ENCODE peak calls at places on chromosomes 11 and 22, in eight cellular contexts. One of them, this sample, is unnamed.
A peak's percentile ranks its signal among the peaks of the same experiment; 100 is the strongest.

GRCh38 chr11:12888525-12889158 is 120.5 kb upstream of the RASSF10 start:
- DNase-seq in fibroblast of pulmonary artery: peak; percentile 96
- DNase-seq in HAP-1: peak; percentile 70
- DNase-seq in testis: peak; percentile 94
- DNase-seq in GM23248: peak; percentile 92
- DNase-seq in LNCaP clone FGC: peak; percentile 41
- DNase-seq in naive thymus-derived CD4-positive, alpha-beta T cell: peak; percentile 43
- DNase-seq in hepatocyte: peak; percentile 91
- DNase-seq in this sample: peak; percentile 95

GRCh38 chr11:128300785-128301184 is 286.6 kb downstream of the ETS1 start:
- DNase-seq in fibroblast of pulmonary artery: no peak
- DNase-seq in HAP-1: no peak
- DNase-seq in testis: no peak
- DNase-seq in GM23248: no peak
- DNase-seq in LNCaP clone FGC: no peak
- DNase-seq in naive thymus-derived CD4-positive, alpha-beta T cell: peak; percentile 46
- DNase-seq in hepatocyte: no peak
- DNase-seq in this sample: no peak

GRCh38 chr22:25110596-25110845 is 89.1 kb upstream of the CRYBB3 start:
- DNase-seq in fibroblast of pulmonary artery: no peak
- DNase-seq in HAP-1: peak; percentile 51
- DNase-seq in testis: no peak
- DNase-seq in GM23248: no peak
- DNase-seq in LNCaP clone FGC: no peak
- DNase-seq in naive thymus-derived CD4-positive, alpha-beta T cell: no peak
- DNase-seq in hepatocyte: no peak
- DNase-seq in this sample: no peak

GRCh38 chr22:34808618-34809017 is 257.3 kb upstream of the ISX start:
- DNase-seq in fibroblast of pulmonary artery: no peak
- DNase-seq in HAP-1: no peak
- DNase-seq in testis: no peak
- DNase-seq in GM23248: no peak
- DNase-seq in LNCaP clone FGC: no peak
- DNase-seq in naive thymus-derived CD4-positive, alpha-beta T cell: no peak
- DNase-seq in hepatocyte: no peak
- DNase-seq in this sample: no peak

GRCh38 chr22:27226666-27227065 is 569.3 kb downstream of the MIAT start:
- DNase-seq in fibroblast of pulmonary artery: peak; percentile 33
- DNase-seq in HAP-1: no peak
- DNase-seq in testis: no peak
- DNase-seq in GM23248: peak; percentile 60
- DNase-seq in LNCaP clone FGC: no peak
- DNase-seq in naive thymus-derived CD4-positive, alpha-beta T cell: no peak
- DNase-seq in hepatocyte: no peak
- DNase-seq in this sample: no peak

GRCh38 chr11:48078661-48079060 is 98.3 kb downstream of the PTPRJ start:
- DNase-seq in fibroblast of pulmonary artery: peak; percentile 50
- DNase-seq in HAP-1: no peak
- DNase-seq in testis: no peak
- DNase-seq in GM23248: no peak
- DNase-seq in LNCaP clone FGC: no peak
- DNase-seq in naive thymus-derived CD4-positive, alpha-beta T cell: no peak
- DNase-seq in hepatocyte: no peak
- DNase-seq in this sample: peak; percentile 56

GRCh38 chr11:64734786-64735761 is 8.9 kb downstream of the RASGRP2 start:
- DNase-seq in fibroblast of pulmonary artery: no peak
- DNase-seq in HAP-1: no peak
- DNase-seq in testis: no peak
- DNase-seq in GM23248: no peak
- DNase-seq in LNCaP clone FGC: no peak
- DNase-seq in naive thymus-derived CD4-positive, alpha-beta T cell: no peak
- DNase-seq in hepatocyte: no peak
- DNase-seq in this sample: no peak

GRCh38 chr11:70454197-70454767 is 56.0 kb downstream of the CTTN start:
- DNase-seq in fibroblast of pulmonary artery: no peak
- DNase-seq in HAP-1: no peak
- DNase-seq in testis: no peak
- DNase-seq in GM23248: no peak
- DNase-seq in LNCaP clone FGC: no peak
- DNase-seq in naive thymus-derived CD4-positive, alpha-beta T cell: no peak
- DNase-seq in hepatocyte: no peak
- DNase-seq in this sample: no peak

GRCh38 chr11:67649634-67650540 is 643 bp downstream of the ACY3 start:
- DNase-seq in fibroblast of pulmonary artery: no peak
- DNase-seq in HAP-1: no peak
- DNase-seq in testis: no peak
- DNase-seq in GM23248: no peak
- DNase-seq in LNCaP clone FGC: no peak
- DNase-seq in naive thymus-derived CD4-positive, alpha-beta T cell: no peak
- DNase-seq in hepatocyte: no peak
- DNase-seq in this sample: no peak

GRCh38 chr11:43410394-43410793 is 51.7 kb downstream of the TTC17 start:
- DNase-seq in fibroblast of pulmonary artery: no peak
- DNase-seq in HAP-1: no peak
- DNase-seq in testis: no peak
- DNase-seq in GM23248: no peak
- DNase-seq in LNCaP clone FGC: no peak
- DNase-seq in naive thymus-derived CD4-positive, alpha-beta T cell: no peak
- DNase-seq in hepatocyte: peak; percentile 44
- DNase-seq in this sample: no peak

GRCh38 chr11:69865707-69866106 is 46.5 kb upstream of the FGF3 start:
- DNase-seq in fibroblast of pulmonary artery: no peak
- DNase-seq in HAP-1: no peak
- DNase-seq in testis: no peak
- DNase-seq in GM23248: no peak
- DNase-seq in LNCaP clone FGC: no peak
- DNase-seq in naive thymus-derived CD4-positive, alpha-beta T cell: no peak
- DNase-seq in hepatocyte: no peak
- DNase-seq in this sample: no peak

DNA sequence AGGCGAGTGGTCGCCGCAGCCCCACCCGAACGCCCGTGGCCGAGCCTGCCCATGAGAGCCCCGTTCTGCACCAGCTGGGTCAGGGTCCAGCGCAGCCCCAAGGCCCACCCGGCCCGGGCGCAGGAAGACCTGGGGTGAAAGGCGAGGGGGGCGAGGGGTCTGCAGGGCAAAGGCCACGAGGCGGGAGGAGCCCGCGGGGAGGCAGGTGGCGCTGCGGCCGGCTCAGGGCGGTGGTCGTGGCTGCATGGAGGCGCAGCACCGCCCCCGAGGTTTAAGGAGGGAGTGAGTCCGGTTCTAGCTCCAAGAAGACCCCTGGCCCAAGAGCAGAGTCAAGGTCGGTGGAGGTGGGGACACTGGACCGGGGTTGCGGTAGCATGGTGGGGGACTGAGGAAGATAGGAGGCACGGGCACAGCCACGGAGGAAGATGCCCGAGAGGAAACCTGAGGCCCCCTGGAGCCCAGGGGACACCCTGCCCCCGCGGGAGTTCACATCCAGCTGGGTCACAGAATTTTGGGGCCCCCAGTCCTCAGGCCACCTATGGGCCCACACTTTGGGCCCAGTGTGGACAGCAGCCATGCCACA is 498 bp upstream of the HDAC10 start:
- DNase-seq in fibroblast of pulmonary artery: no peak
- DNase-seq in HAP-1: no peak
- DNase-seq in testis: no peak
- DNase-seq in GM23248: no peak
- DNase-seq in LNCaP clone FGC: no peak
- DNase-seq in naive thymus-derived CD4-positive, alpha-beta T cell: peak; percentile 38
- DNase-seq in hepatocyte: no peak
- DNase-seq in this sample: no peak
- H3K4me3 ChIP-seq in fibroblast of pulmonary artery: peak overlapping the region; percentile 27
- H3K4me3 ChIP-seq in HAP-1: peak overlapping the region; percentile 71
- H3K4me3 ChIP-seq in testis: peak overlapping the region; percentile 62
- H3K4me3 ChIP-seq in GM23248: peak overlapping the region; percentile 80
- H3K4me3 ChIP-seq in LNCaP clone FGC: peak overlapping the region; percentile 79
- H3K4me3 ChIP-seq in naive thymus-derived CD4-positive, alpha-beta T cell: peak overlapping the region; percentile 71
- H3K4me3 ChIP-seq in hepatocyte: peak overlapping the region; percentile 70
- H3K4me3 ChIP-seq in this sample: peak overlapping the region; percentile 37

GRCh38 chr22:42430486-42431125 is 1.6 kb downstream of the NFAM1 start:
- DNase-seq in fibroblast of pulmonary artery: no peak
- DNase-seq in HAP-1: no peak
- DNase-seq in testis: no peak
- DNase-seq in GM23248: no peak
- DNase-seq in LNCaP clone FGC: no peak
- DNase-seq in naive thymus-derived CD4-positive, alpha-beta T cell: no peak
- DNase-seq in hepatocyte: no peak
- DNase-seq in this sample: no peak
- H3K4me3 ChIP-seq in fibroblast of pulmonary artery: no peak overlapping the region
- H3K4me3 ChIP-seq in HAP-1: no peak overlapping the region
- H3K4me3 ChIP-seq in testis: no peak overlapping the region
- H3K4me3 ChIP-seq in GM23248: no peak overlapping the region
- H3K4me3 ChIP-seq in LNCaP clone FGC: no peak overlapping the region
- H3K4me3 ChIP-seq in naive thymus-derived CD4-positive, alpha-beta T cell: no peak overlapping the region
- H3K4me3 ChIP-seq in hepatocyte: no peak overlapping the region
- H3K4me3 ChIP-seq in this sample: no peak overlapping the region

GRCh38 chr22:31637938-31638618 is 23.9 kb downstream of the PISD start:
- DNase-seq in fibroblast of pulmonary artery: peak; percentile 49
- DNase-seq in HAP-1: no peak
- DNase-seq in testis: no peak
- DNase-seq in GM23248: no peak
- DNase-seq in LNCaP clone FGC: no peak
- DNase-seq in naive thymus-derived CD4-positive, alpha-beta T cell: no peak
- DNase-seq in hepatocyte: no peak
- DNase-seq in this sample: no peak
- H3K4me3 ChIP-seq in fibroblast of pulmonary artery: no peak overlapping the region
- H3K4me3 ChIP-seq in HAP-1: no peak overlapping the region
- H3K4me3 ChIP-seq in testis: no peak overlapping the region
- H3K4me3 ChIP-seq in GM23248: no peak overlapping the region
- H3K4me3 ChIP-seq in LNCaP clone FGC: no peak overlapping the region
- H3K4me3 ChIP-seq in naive thymus-derived CD4-positive, alpha-beta T cell: no peak overlapping the region
- H3K4me3 ChIP-seq in hepatocyte: no peak overlapping the region
- H3K4me3 ChIP-seq in this sample: no peak overlapping the region

GRCh38 chr22:38443675-38444521 is 11.1 kb downstream of the KCNJ4 start:
- DNase-seq in fibroblast of pulmonary artery: no peak
- DNase-seq in HAP-1: no peak
- DNase-seq in testis: no peak
- DNase-seq in GM23248: no peak
- DNase-seq in LNCaP clone FGC: peak; percentile 15
- DNase-seq in naive thymus-derived CD4-positive, alpha-beta T cell: no peak
- DNase-seq in hepatocyte: no peak
- DNase-seq in this sample: no peak

GRCh38 chr22:38440747-38441350 is 14.2 kb downstream of the KCNJ4 start:
- DNase-seq in fibroblast of pulmonary artery: no peak
- DNase-seq in HAP-1: no peak
- DNase-seq in testis: no peak
- DNase-seq in GM23248: no peak
- DNase-seq in LNCaP clone FGC: no peak
- DNase-seq in naive thymus-derived CD4-positive, alpha-beta T cell: no peak
- DNase-seq in hepatocyte: no peak
- DNase-seq in this sample: no peak

GRCh38 chr22:38444783-38445182 is 10.2 kb downstream of the KCNJ4 start:
- DNase-seq in fibroblast of pulmonary artery: no peak
- DNase-seq in HAP-1: no peak
- DNase-seq in testis: no peak
- DNase-seq in GM23248: no peak
- DNase-seq in LNCaP clone FGC: no peak
- DNase-seq in naive thymus-derived CD4-positive, alpha-beta T cell: no peak
- DNase-seq in hepatocyte: no peak
- DNase-seq in this sample: no peak

GRCh38 chr22:38442967-38443674 is 11.9 kb downstream of the KCNJ4 start:
- DNase-seq in fibroblast of pulmonary artery: no peak
- DNase-seq in HAP-1: no peak
- DNase-seq in testis: no peak
- DNase-seq in GM23248: no peak
- DNase-seq in LNCaP clone FGC: no peak
- DNase-seq in naive thymus-derived CD4-positive, alpha-beta T cell: no peak
- DNase-seq in hepatocyte: no peak
- DNase-seq in this sample: no peak

GRCh38 chr22:38441620-38442287 is 13.2 kb downstream of the KCNJ4 start:
- DNase-seq in fibroblast of pulmonary artery: no peak
- DNase-seq in HAP-1: no peak
- DNase-seq in testis: no peak
- DNase-seq in GM23248: no peak
- DNase-seq in LNCaP clone FGC: no peak
- DNase-seq in naive thymus-derived CD4-positive, alpha-beta T cell: no peak
- DNase-seq in hepatocyte: no peak
- DNase-seq in this sample: no peak
- H3K4me3 ChIP-seq in fibroblast of pulmonary artery: no peak overlapping the region
- H3K4me3 ChIP-seq in HAP-1: no peak overlapping the region
- H3K4me3 ChIP-seq in testis: no peak overlapping the region
- H3K4me3 ChIP-seq in GM23248: no peak overlapping the region
- H3K4me3 ChIP-seq in LNCaP clone FGC: no peak overlapping the region
- H3K4me3 ChIP-seq in naive thymus-derived CD4-positive, alpha-beta T cell: no peak overlapping the region
- H3K4me3 ChIP-seq in hepatocyte: no peak overlapping the region
- H3K4me3 ChIP-seq in this sample: no peak overlapping the region

DNA sequence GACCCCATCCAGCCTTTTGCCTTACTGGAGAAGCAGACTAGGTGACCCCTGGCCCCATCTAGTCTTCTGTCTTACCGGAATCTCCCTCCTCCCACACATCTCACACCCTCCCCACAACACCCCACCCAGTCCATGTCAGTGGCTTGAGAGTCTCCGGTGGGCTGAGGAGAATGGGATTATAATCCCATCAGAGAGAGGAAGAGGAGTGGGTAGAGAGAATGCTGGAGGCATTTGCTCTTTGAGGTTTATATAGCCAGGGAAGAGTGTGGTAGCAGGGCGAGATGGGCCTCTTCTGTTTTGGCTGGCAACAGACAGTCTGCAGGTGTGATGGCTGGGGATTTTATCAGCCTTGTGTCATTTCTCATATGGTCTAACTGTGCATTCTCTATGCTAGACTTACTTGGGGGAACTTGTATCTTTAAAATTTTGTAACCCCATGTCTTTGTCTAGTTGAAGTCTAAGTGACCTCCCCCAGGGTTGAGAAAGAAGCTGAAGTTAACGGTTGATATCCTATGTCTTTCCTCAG is 50.3 kb downstream of the GRAMD1B start:
- DNase-seq in fibroblast of pulmonary artery: no peak
- DNase-seq in HAP-1: no peak
- DNase-seq in testis: no peak
- DNase-seq in GM23248: no peak
- DNase-seq in LNCaP clone FGC: no peak
- DNase-seq in naive thymus-derived CD4-positive, alpha-beta T cell: no peak
- DNase-seq in hepatocyte: no peak
- DNase-seq in this sample: no peak
- H3K4me3 ChIP-seq in fibroblast of pulmonary artery: no peak overlapping the region
- H3K4me3 ChIP-seq in HAP-1: no peak overlapping the region
- H3K4me3 ChIP-seq in testis: no peak overlapping the region
- H3K4me3 ChIP-seq in GM23248: no peak overlapping the region
- H3K4me3 ChIP-seq in LNCaP clone FGC: no peak overlapping the region
- H3K4me3 ChIP-seq in naive thymus-derived CD4-positive, alpha-beta T cell: no peak overlapping the region
- H3K4me3 ChIP-seq in hepatocyte: no peak overlapping the region
- H3K4me3 ChIP-seq in this sample: no peak overlapping the region

GRCh38 chr11:35143509-35144102 is 4.6 kb downstream of the CD44 start:
- DNase-seq in fibroblast of pulmonary artery: no peak
- DNase-seq in HAP-1: no peak
- DNase-seq in testis: no peak
- DNase-seq in GM23248: peak; percentile 34
- DNase-seq in LNCaP clone FGC: no peak
- DNase-seq in naive thymus-derived CD4-positive, alpha-beta T cell: no peak
- DNase-seq in hepatocyte: no peak
- DNase-seq in this sample: no peak
- H3K4me3 ChIP-seq in fibroblast of pulmonary artery: no peak overlapping the region
- H3K4me3 ChIP-seq in HAP-1: no peak overlapping the region
- H3K4me3 ChIP-seq in testis: no peak overlapping the region
- H3K4me3 ChIP-seq in GM23248: peak overlapping the region; percentile 95
- H3K4me3 ChIP-seq in LNCaP clone FGC: no peak overlapping the region
- H3K4me3 ChIP-seq in naive thymus-derived CD4-positive, alpha-beta T cell: peak overlapping the region; percentile 97
- H3K4me3 ChIP-seq in hepatocyte: no peak overlapping the region
- H3K4me3 ChIP-seq in this sample: peak overlapping the region; percentile 37